ENCODE peak calls at places on chromosomes 1 and 21, in six cellular contexts. One of them, this sample, is unnamed.

GRCh38 chr1:202376247-202376646 is 27.7 kb downstream of the PPP1R12B start:
- DNase-seq in RPMI7951: no peak
- DNase-seq in lower lobe of right lung: no peak
- DNase-seq in LoVo: no peak
- DNase-seq in GM23338: no peak
- DNase-seq in NCI-H1092: no peak
- DNase-seq in this sample: no peak

GRCh38 chr1:215517441-215517891 is 49.6 kb upstream of the KCTD3 start:
- DNase-seq in RPMI7951: peak; percentile 68
- DNase-seq in lower lobe of right lung: no peak
- DNase-seq in LoVo: no peak
- DNase-seq in GM23338: peak; percentile 53
- DNase-seq in NCI-H1092: no peak
- DNase-seq in this sample: peak; percentile 29

GRCh38 chr1:175155936-175156335 is 36.6 kb downstream of the KIAA0040 start:
- DNase-seq in RPMI7951: no peak
- DNase-seq in lower lobe of right lung: no peak
- DNase-seq in LoVo: no peak
- DNase-seq in GM23338: no peak
- DNase-seq in NCI-H1092: no peak
- DNase-seq in this sample: no peak

GRCh38 chr1:21499283-21499945 is 9.8 kb upstream of the ALPL start:
- DNase-seq in RPMI7951: no peak
- DNase-seq in lower lobe of right lung: no peak
- DNase-seq in LoVo: no peak
- DNase-seq in GM23338: no peak
- DNase-seq in NCI-H1092: no peak
- DNase-seq in this sample: no peak

GRCh38 chr1:39648496-39648895 is 9.1 kb upstream of the HEYL start:
- DNase-seq in RPMI7951: no peak
- DNase-seq in lower lobe of right lung: no peak
- DNase-seq in LoVo: no peak
- DNase-seq in GM23338: no peak
- DNase-seq in NCI-H1092: no peak
- DNase-seq in this sample: no peak

GRCh38 chr1:228141082-228141870 is 1.2 kb downstream of the GUK1 start:
- DNase-seq in RPMI7951: peak; percentile 77
- DNase-seq in lower lobe of right lung: peak; percentile 55
- DNase-seq in LoVo: no peak
- DNase-seq in GM23338: no peak
- DNase-seq in NCI-H1092: no peak
- DNase-seq in this sample: no peak

GRCh38 chr1:11918779-11919519 is 7.3 kb downstream of the KIAA2013 start:
- DNase-seq in RPMI7951: peak; percentile 84
- DNase-seq in lower lobe of right lung: no peak
- DNase-seq in LoVo: no peak
- DNase-seq in GM23338: no peak
- DNase-seq in NCI-H1092: no peak
- DNase-seq in this sample: peak; percentile 72

GRCh38 chr21:45630876-45631275 is 12.6 kb upstream of the PCBP3 start:
- DNase-seq in RPMI7951: no peak
- DNase-seq in lower lobe of right lung: no peak
- DNase-seq in LoVo: no peak
- DNase-seq in GM23338: no peak
- DNase-seq in NCI-H1092: no peak
- DNase-seq in this sample: no peak

GRCh38 chr1:64539808-64540207 is 69.9 kb downstream of the CACHD1 start:
- DNase-seq in RPMI7951: peak; percentile 35
- DNase-seq in lower lobe of right lung: peak; percentile 60
- DNase-seq in LoVo: no peak
- DNase-seq in GM23338: no peak
- DNase-seq in NCI-H1092: no peak
- DNase-seq in this sample: no peak

GRCh38 chr21:43292041-43292865 is 123.4 kb downstream of the CRYAA start:
- DNase-seq in RPMI7951: no peak
- DNase-seq in lower lobe of right lung: peak; percentile 40
- DNase-seq in LoVo: no peak
- DNase-seq in GM23338: no peak
- DNase-seq in NCI-H1092: no peak
- DNase-seq in this sample: no peak

GRCh38 chr21:14376854-14377253 is 6.1 kb downstream of the HSPA13 start:
- DNase-seq in RPMI7951: no peak
- DNase-seq in lower lobe of right lung: no peak
- DNase-seq in LoVo: no peak
- DNase-seq in GM23338: peak; percentile 41
- DNase-seq in NCI-H1092: no peak
- DNase-seq in this sample: no peak

GRCh38 chr1:84998642-84999280 is 1.8 kb upstream of the MCOLN2 start:
- DNase-seq in RPMI7951: no peak
- DNase-seq in lower lobe of right lung: no peak
- DNase-seq in LoVo: no peak
- DNase-seq in GM23338: peak; percentile 43
- DNase-seq in NCI-H1092: no peak
- DNase-seq in this sample: peak; percentile 13

GRCh38 chr1:219965285-219965684 is 36.9 kb upstream of the SLC30A10 start:
- DNase-seq in RPMI7951: no peak
- DNase-seq in lower lobe of right lung: no peak
- DNase-seq in LoVo: no peak
- DNase-seq in GM23338: no peak
- DNase-seq in NCI-H1092: no peak
- DNase-seq in this sample: no peak

GRCh38 chr1:77014396-77014795 is 147.1 kb downstream of the ST6GALNAC5 start:
- DNase-seq in RPMI7951: no peak
- DNase-seq in lower lobe of right lung: no peak
- DNase-seq in LoVo: no peak
- DNase-seq in GM23338: peak; percentile 43
- DNase-seq in NCI-H1092: no peak
- DNase-seq in this sample: no peak

GRCh38 chr1:167548059-167548932 is 5.3 kb downstream of the CREG1 start:
- DNase-seq in RPMI7951: no peak
- DNase-seq in lower lobe of right lung: no peak
- DNase-seq in LoVo: no peak
- DNase-seq in GM23338: no peak
- DNase-seq in NCI-H1092: no peak
- DNase-seq in this sample: no peak

GRCh38 chr1:109792056-109792831 is 28.5 kb upstream of the EPS8L3 start:
- DNase-seq in RPMI7951: peak; percentile 96
- DNase-seq in lower lobe of right lung: peak; percentile 75
- DNase-seq in LoVo: peak; percentile 41
- DNase-seq in GM23338: peak; percentile 73
- DNase-seq in NCI-H1092: peak; percentile 49
- DNase-seq in this sample: peak; percentile 95

GRCh38 chr1:232059726-232060360 is 433.3 kb downstream of the DISC1 start:
- DNase-seq in RPMI7951: no peak
- DNase-seq in lower lobe of right lung: no peak
- DNase-seq in LoVo: no peak
- DNase-seq in GM23338: no peak
- DNase-seq in NCI-H1092: peak; percentile 90
- DNase-seq in this sample: no peak

GRCh38 chr1:200699871-200700270 is 30.2 kb upstream of the DDX59 start:
- DNase-seq in RPMI7951: peak; percentile 77
- DNase-seq in lower lobe of right lung: no peak
- DNase-seq in LoVo: peak; percentile 31
- DNase-seq in GM23338: peak; percentile 10
- DNase-seq in NCI-H1092: no peak
- DNase-seq in this sample: peak; percentile 87

GRCh38 chr1:109804660-109805059 is 40.9 kb upstream of the EPS8L3 start:
- DNase-seq in RPMI7951: no peak
- DNase-seq in lower lobe of right lung: no peak
- DNase-seq in LoVo: no peak
- DNase-seq in GM23338: no peak
- DNase-seq in NCI-H1092: no peak
- DNase-seq in this sample: no peak

GRCh38 chr1:73452522-73452921 is 745.5 kb downstream of the LRRIQ3 start:
- DNase-seq in RPMI7951: no peak
- DNase-seq in lower lobe of right lung: no peak
- DNase-seq in LoVo: no peak
- DNase-seq in GM23338: no peak
- DNase-seq in NCI-H1092: no peak
- DNase-seq in this sample: no peak